ENCODE peak calls at places on chromosomes 11 and 22, in seven cellular contexts. X is K562, G is stomach, F is suprapubic skin, Y is HepG2, K is ovary, P is esophagus muscularis mucosa. R is an unnamed sample.
A peak's percentile ranks its signal among the peaks of the same experiment; 100 is the strongest.

GRCh38 chr11:27201454-27202302 is 161.1 kb downstream of the BBOX1 start:
- DNase-seq in X (peak; percentile 87), G (peak; percentile 93), F (peak; percentile 93), Y (peak; percentile 96), K (peak; percentile 93), P (no peak), R (peak; percentile 98)

GRCh38 chr11:72375241-72375640 is 59.1 kb downstream of the CLPB start:
- DNase-seq in X (no peak), G (no peak), F (no peak), Y (no peak), K (no peak), P (peak; percentile 70), R (no peak)

GRCh38 chr22:19130959-19131684 is at the start of gene TSSK2:
- DNase-seq in X (no peak), G (no peak), F (no peak), Y (no peak), K (no peak), P (no peak), R (no peak)

GRCh38 chr11:69863544-69864200 is 44.5 kb upstream of the FGF3 start:
- DNase-seq in X (no peak), G (no peak), F (peak; percentile 72), Y (no peak), K (no peak), P (no peak), R (no peak)

GRCh38 chr11:66419825-66420224 is 1.0 kb upstream of the NPAS4 start:
- DNase-seq in X (no peak), G (no peak), F (no peak), Y (no peak), K (no peak), P (no peak), R (no peak)

GRCh38 chr11:70080763-70081162 is 2.6 kb downstream of the ANO1 start:
- DNase-seq in X (peak; percentile 8), G (peak; percentile 65), F (no peak), Y (no peak), K (no peak), P (no peak), R (no peak)

GRCh38 chr11:92894197-92894596 is 75.3 kb upstream of the MTNR1B start:
- DNase-seq in X (no peak), G (no peak), F (no peak), Y (no peak), K (no peak), P (no peak), R (no peak)

GRCh38 chr11:124900464-124900863 is 2.8 kb upstream of the ROBO4 start:
- DNase-seq in X (no peak), G (no peak), F (no peak), Y (peak; percentile 25), K (no peak), P (no peak), R (peak; percentile 71)

GRCh38 chr11:123478352-123478986 is 48.4 kb downstream of the GRAMD1B start:
- DNase-seq in X (peak; percentile 61), G (peak; percentile 43), F (no peak), Y (peak; percentile 64), K (peak; percentile 53), P (no peak), R (peak; percentile 68)

GRCh38 chr11:96256213-96256580 is 86.8 kb downstream of the MAML2 start:
- DNase-seq in X (peak; percentile 37), G (no peak), F (no peak), Y (no peak), K (no peak), P (no peak), R (no peak)

GRCh38 chr22:25054943-25055511 is 102.5 kb downstream of the KIAA1671 start:
- DNase-seq in X (no peak), G (no peak), F (no peak), Y (no peak), K (no peak), P (no peak), R (no peak)

GRCh38 chr22:44543362-44543761 is 45.3 kb upstream of the RTL6 start:
- DNase-seq in X (no peak), G (no peak), F (no peak), Y (no peak), K (no peak), P (no peak), R (no peak)

GRCh38 chr11:14067686-14068085 is 105.2 kb downstream of the SPON1 start:
- DNase-seq in X (no peak), G (no peak), F (no peak), Y (no peak), K (no peak), P (no peak), R (no peak)

GRCh38 chr22:33666249-33666648 is 254.0 kb downstream of the LARGE1 start:
- DNase-seq in X (no peak), G (no peak), F (no peak), Y (no peak), K (no peak), P (no peak), R (no peak)

GRCh38 chr11:12430912-12431311 is 53.5 kb downstream of the PARVA start:
- DNase-seq in X (no peak), G (peak; percentile 72), F (no peak), Y (peak; percentile 16), K (peak; percentile 83), P (peak; percentile 97), R (peak; percentile 95)

DNA sequence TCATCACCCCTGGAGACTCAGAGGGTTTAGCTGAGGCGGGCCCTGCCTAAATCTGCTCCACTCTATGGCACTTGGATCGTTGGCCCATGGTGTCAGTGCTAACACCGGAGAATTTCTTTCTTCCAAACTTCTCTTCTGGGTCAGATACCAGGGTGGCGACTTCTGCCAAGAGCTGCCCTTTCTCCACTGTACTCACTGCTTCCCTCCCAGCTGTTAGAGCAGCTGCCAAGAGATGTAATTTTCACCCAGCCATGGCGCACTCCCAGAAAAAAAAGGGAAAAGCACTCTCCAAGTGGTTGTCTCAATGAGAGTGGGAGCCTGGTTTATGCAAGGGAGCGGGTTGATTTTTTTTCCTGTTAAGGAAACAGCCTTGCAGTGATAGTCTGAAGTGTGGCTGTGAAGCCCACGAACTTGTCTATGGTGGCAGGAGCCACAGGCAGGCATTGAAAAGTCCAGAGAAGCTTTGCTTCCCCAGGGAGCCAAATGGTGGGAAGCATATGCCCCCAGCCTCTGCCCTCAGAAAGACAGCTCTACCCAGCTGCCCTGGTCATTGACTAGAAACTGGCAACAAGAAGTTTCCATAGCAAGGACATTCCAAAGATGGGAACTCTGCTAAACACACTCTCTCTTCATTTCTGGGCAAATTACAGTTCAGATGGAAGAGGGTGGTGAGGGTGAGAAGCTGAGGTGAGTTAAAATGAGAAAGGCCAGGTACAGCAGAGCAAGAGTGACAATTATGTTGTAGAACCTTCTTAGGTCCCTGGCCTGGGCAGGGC is 10.7 kb downstream of the PCSK7 start:
- DNase-seq in X (no peak), G (no peak), F (no peak), Y (no peak), K (peak; percentile 55), P (no peak), R (peak; percentile 93)
- TF ChIP-seq POLR2A in X (no peak), G (no peak), F (no peak), Y (no peak), K (no peak), P (no peak), R (no peak)

GRCh38 chr22:42090596-42091445 is at the start of gene NDUFA6:
- DNase-seq in X (peak; percentile 97), G (peak; percentile 99), F (peak; percentile 99), Y (peak; percentile 97), K (peak; percentile 97), P (peak; percentile 100), R (peak; percentile 100)
- TF ChIP-seq EP300 in X (no peak), G (no peak), F (no peak), Y (no peak), K (no peak), P (no peak), R (no peak)

GRCh38 chr11:68048681-68049508 is 10.1 kb downstream of the TCIRG1 start:
- DNase-seq in X (no peak), G (no peak), F (no peak), Y (no peak), K (no peak), P (no peak), R (peak; percentile 61)
- H3K36me3 ChIP-seq in X (peaks cover 94% of the 10 kb centered on the region), G (peaks cover 100% of the 10 kb centered on the region), F (peaks cover 77% of the 10 kb centered on the region), Y (peaks cover 39% of the 10 kb centered on the region), K (no peaks in the 10 kb centered on the region), P (peaks cover 93% of the 10 kb centered on the region), R (peaks cover 86% of the 10 kb centered on the region)

GRCh38 chr22:30398685-30399680 is 2.2 kb downstream of the SEC14L2 start:
- DNase-seq in X (no peak), G (no peak), F (no peak), Y (no peak), K (no peak), P (no peak), R (no peak)

GRCh38 chr22:30399718-30400117 is 2.9 kb downstream of the SEC14L2 start:
- DNase-seq in X (no peak), G (no peak), F (no peak), Y (no peak), K (no peak), P (no peak), R (no peak)

GRCh38 chr22:30400159-30400558 is 3.3 kb downstream of the SEC14L2 start:
- DNase-seq in X (no peak), G (no peak), F (no peak), Y (no peak), K (no peak), P (no peak), R (no peak)

GRCh38 chr22:30397656-30398635 is 1.1 kb downstream of the SEC14L2 start:
- DNase-seq in X (no peak), G (no peak), F (no peak), Y (no peak), K (no peak), P (no peak), R (no peak)

GRCh38 chr22:30396871-30397655 is at the start of gene SEC14L2:
- DNase-seq in X (no peak), G (peak; percentile 79), F (peak; percentile 89), Y (no peak), K (peak; percentile 70), P (no peak), R (peak; percentile 88)
- TF ChIP-seq POLR2A in X (no peak), G (no peak), F (no peak), Y (peak; percentile 70), K (peak; percentile 12), P (no peak), R (no peak)

DNA sequence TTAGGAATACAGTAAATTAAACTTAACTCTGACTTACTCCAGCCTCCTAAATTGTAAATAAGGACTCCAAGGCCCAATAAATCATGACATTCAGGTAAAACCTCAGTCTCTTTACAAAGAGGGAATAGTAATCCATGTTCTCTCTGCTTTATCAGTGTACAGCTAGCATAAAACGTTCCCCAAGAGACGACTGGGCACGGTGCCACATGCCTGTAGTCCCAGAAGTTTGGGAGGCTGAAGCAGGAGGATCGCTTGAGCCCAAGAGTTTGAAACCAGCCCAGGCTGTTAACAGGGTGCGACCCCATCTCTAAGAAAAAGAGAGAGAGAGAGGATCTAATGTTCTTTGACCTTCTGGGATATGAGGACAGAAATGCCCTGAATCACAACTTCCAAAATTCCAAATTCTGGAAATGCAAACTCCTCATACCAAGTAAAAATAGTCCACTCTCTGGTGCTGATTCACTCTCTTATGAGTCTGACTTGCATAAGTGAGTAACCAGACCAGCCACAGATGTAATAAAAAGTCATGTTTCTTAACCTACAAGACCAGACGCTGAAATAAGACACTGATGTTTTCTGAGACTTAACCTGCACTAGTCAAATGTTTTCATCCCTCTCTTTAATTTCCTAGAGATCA is 25.5 kb downstream of the NNMT start:
- DNase-seq in X (no peak), G (no peak), F (no peak), Y (no peak), K (no peak), P (peak; percentile 79), R (no peak)
- TF ChIP-seq EP300 in X (no peak), G (no peak), F (no peak), Y (no peak), K (no peak), P (no peak), R (no peak)